ENCODE peak calls at places on chromosomes 12 and 14, in six cellular contexts. One of them, this sample, is unnamed.

GRCh38 chr12:26125451-26126339 is 858 bp upstream of the BHLHE41 start:
- DNase-seq in GM03348: peak; percentile 77
- DNase-seq in iris pigment epithelial cell: peak; percentile 82
- DNase-seq in NCI-H1417: peak; percentile 86
- DNase-seq in progenitor cell of endocrine pancreas: peak; percentile 68
- DNase-seq in tibial artery: peak; percentile 93
- DNase-seq in this sample: peak; percentile 81

GRCh38 chr14:90965765-90966164 is 94.7 kb downstream of the RPS6KA5 start:
- DNase-seq in progenitor cell of endocrine pancreas: no peak
- DNase-seq in NCI-H1417: no peak
- DNase-seq in GM03348: no peak
- DNase-seq in iris pigment epithelial cell: no peak
- DNase-seq in tibial artery: no peak
- DNase-seq in this sample: no peak

GRCh38 chr14:103562385-103563088 is at the start of the genes BAG5 and COA8:
- DNase-seq in NCI-H1417: peak; percentile 96
- DNase-seq in GM03348: peak; percentile 94
- DNase-seq in iris pigment epithelial cell: peak; percentile 84
- DNase-seq in progenitor cell of endocrine pancreas: peak; percentile 86
- DNase-seq in tibial artery: peak; percentile 91
- DNase-seq in this sample: peak; percentile 92

GRCh38 chr12:124599074-124599999 is 31.9 kb upstream of the NCOR2 start:
- DNase-seq in tibial artery: no peak
- DNase-seq in iris pigment epithelial cell: peak; percentile 85
- DNase-seq in NCI-H1417: no peak
- DNase-seq in GM03348: peak; percentile 66
- DNase-seq in progenitor cell of endocrine pancreas: no peak
- DNase-seq in this sample: no peak

GRCh38 chr14:36935976-36936678 is 236.3 kb downstream of the SLC25A21 start:
- DNase-seq in GM03348: no peak
- DNase-seq in progenitor cell of endocrine pancreas: no peak
- DNase-seq in tibial artery: no peak
- DNase-seq in iris pigment epithelial cell: peak; percentile 28
- DNase-seq in NCI-H1417: no peak
- DNase-seq in this sample: no peak

GRCh38 chr12:33690562-33690961 is 250.9 kb upstream of the SYT10 start:
- DNase-seq in NCI-H1417: no peak
- DNase-seq in iris pigment epithelial cell: no peak
- DNase-seq in tibial artery: no peak
- DNase-seq in GM03348: no peak
- DNase-seq in progenitor cell of endocrine pancreas: no peak
- DNase-seq in this sample: no peak

GRCh38 chr14:22265319-22266140 is 323.5 kb downstream of the DAD1 start:
- DNase-seq in tibial artery: peak; percentile 77
- DNase-seq in progenitor cell of endocrine pancreas: no peak
- DNase-seq in NCI-H1417: no peak
- DNase-seq in GM03348: no peak
- DNase-seq in iris pigment epithelial cell: peak; percentile 4
- DNase-seq in this sample: no peak

GRCh38 chr14:55665067-55665700 is 85.2 kb downstream of the KTN1 start:
- DNase-seq in GM03348: no peak
- DNase-seq in tibial artery: no peak
- DNase-seq in progenitor cell of endocrine pancreas: no peak
- DNase-seq in NCI-H1417: no peak
- DNase-seq in iris pigment epithelial cell: peak; percentile 56
- DNase-seq in this sample: no peak

GRCh38 chr14:95052016-95052585 is 105.2 kb downstream of the DICER1 start:
- DNase-seq in progenitor cell of endocrine pancreas: no peak
- DNase-seq in tibial artery: peak; percentile 38
- DNase-seq in GM03348: no peak
- DNase-seq in iris pigment epithelial cell: no peak
- DNase-seq in NCI-H1417: no peak
- DNase-seq in this sample: no peak

GRCh38 chr12:77980782-77981181 is 150.1 kb downstream of the NAV3 start:
- DNase-seq in progenitor cell of endocrine pancreas: no peak
- DNase-seq in iris pigment epithelial cell: peak; percentile 30
- DNase-seq in NCI-H1417: no peak
- DNase-seq in tibial artery: no peak
- DNase-seq in GM03348: peak; percentile 7
- DNase-seq in this sample: no peak

GRCh38 chr12:19107750-19108149 is 21.8 kb upstream of the PLEKHA5 start:
- DNase-seq in tibial artery: no peak
- DNase-seq in NCI-H1417: no peak
- DNase-seq in iris pigment epithelial cell: no peak
- DNase-seq in progenitor cell of endocrine pancreas: no peak
- DNase-seq in GM03348: no peak
- DNase-seq in this sample: no peak

GRCh38 chr14:38124496-38124895 is 83.2 kb upstream of the SSTR1 start:
- DNase-seq in iris pigment epithelial cell: no peak
- DNase-seq in tibial artery: no peak
- DNase-seq in GM03348: no peak
- DNase-seq in NCI-H1417: no peak
- DNase-seq in progenitor cell of endocrine pancreas: no peak
- DNase-seq in this sample: no peak

GRCh38 chr12:34306133-34306830 is 284.0 kb downstream of the ALG10 start:
- DNase-seq in iris pigment epithelial cell: no peak
- DNase-seq in GM03348: no peak
- DNase-seq in NCI-H1417: no peak
- DNase-seq in progenitor cell of endocrine pancreas: no peak
- DNase-seq in tibial artery: no peak
- DNase-seq in this sample: no peak

GRCh38 chr12:77247542-77247941 is 182.2 kb upstream of the E2F7 start:
- DNase-seq in tibial artery: no peak
- DNase-seq in NCI-H1417: no peak
- DNase-seq in iris pigment epithelial cell: no peak
- DNase-seq in GM03348: no peak
- DNase-seq in progenitor cell of endocrine pancreas: no peak
- DNase-seq in this sample: no peak

GRCh38 chr12:77572371-77572770 is 258.3 kb upstream of the NAV3 start:
- DNase-seq in NCI-H1417: no peak
- DNase-seq in progenitor cell of endocrine pancreas: no peak
- DNase-seq in tibial artery: no peak
- DNase-seq in iris pigment epithelial cell: no peak
- DNase-seq in GM03348: no peak
- DNase-seq in this sample: no peak

GRCh38 chr12:54075974-54076373 is 22.3 kb downstream of the HOXC4 start:
- DNase-seq in progenitor cell of endocrine pancreas: no peak
- DNase-seq in NCI-H1417: no peak
- DNase-seq in tibial artery: no peak
- DNase-seq in GM03348: no peak
- DNase-seq in iris pigment epithelial cell: no peak
- DNase-seq in this sample: no peak

GRCh38 chr14:96098309-96098998 is 59.3 kb downstream of the C14orf132 start:
- DNase-seq in GM03348: peak; percentile 78
- DNase-seq in NCI-H1417: peak; percentile 81
- DNase-seq in progenitor cell of endocrine pancreas: peak; percentile 22
- DNase-seq in iris pigment epithelial cell: peak; percentile 63
- DNase-seq in tibial artery: no peak
- DNase-seq in this sample: peak; percentile 90

GRCh38 chr14:105163040-105163742 is 5.4 kb downstream of the JAG2 start:
- DNase-seq in tibial artery: no peak
- DNase-seq in GM03348: no peak
- DNase-seq in iris pigment epithelial cell: no peak
- DNase-seq in NCI-H1417: no peak
- DNase-seq in progenitor cell of endocrine pancreas: no peak
- DNase-seq in this sample: no peak

GRCh38 chr12:6866920-6867406 is 368 bp upstream of the TPI1 start:
- DNase-seq in iris pigment epithelial cell: no peak
- DNase-seq in GM03348: peak; percentile 33
- DNase-seq in tibial artery: peak; percentile 85
- DNase-seq in progenitor cell of endocrine pancreas: no peak
- DNase-seq in NCI-H1417: no peak
- DNase-seq in this sample: peak; percentile 38

GRCh38 chr12:67981236-67982164 is 7.7 kb upstream of the IFNG-AS1 start:
- DNase-seq in iris pigment epithelial cell: peak; percentile 93
- DNase-seq in GM03348: peak; percentile 73
- DNase-seq in progenitor cell of endocrine pancreas: no peak
- DNase-seq in tibial artery: no peak
- DNase-seq in NCI-H1417: peak; percentile 27
- DNase-seq in this sample: no peak

GRCh38 chr12:124635316-124635715 is 67.9 kb upstream of the NCOR2 start:
- DNase-seq in NCI-H1417: no peak
- DNase-seq in iris pigment epithelial cell: no peak
- DNase-seq in tibial artery: no peak
- DNase-seq in GM03348: no peak
- DNase-seq in progenitor cell of endocrine pancreas: no peak
- DNase-seq in this sample: no peak

GRCh38 chr14:54591461-54592245 is 24.7 kb downstream of the SAMD4A start:
- DNase-seq in tibial artery: no peak
- DNase-seq in GM03348: no peak
- DNase-seq in progenitor cell of endocrine pancreas: no peak
- DNase-seq in NCI-H1417: no peak
- DNase-seq in iris pigment epithelial cell: no peak
- DNase-seq in this sample: no peak

GRCh38 chr12:28954333-28954732 is 194.7 kb upstream of the FAR2 start:
- DNase-seq in tibial artery: no peak
- DNase-seq in GM03348: no peak
- DNase-seq in iris pigment epithelial cell: peak; percentile 36
- DNase-seq in NCI-H1417: no peak
- DNase-seq in progenitor cell of endocrine pancreas: no peak
- DNase-seq in this sample: no peak

GRCh38 chr14:61428261-61428660 is 106.9 kb downstream of the PRKCH start:
- DNase-seq in NCI-H1417: no peak
- DNase-seq in tibial artery: no peak
- DNase-seq in GM03348: no peak
- DNase-seq in iris pigment epithelial cell: no peak
- DNase-seq in progenitor cell of endocrine pancreas: no peak
- DNase-seq in this sample: no peak

GRCh38 chr12:74129702-74130101 is 407.9 kb upstream of the ATXN7L3B start:
- DNase-seq in tibial artery: no peak
- DNase-seq in progenitor cell of endocrine pancreas: no peak
- DNase-seq in iris pigment epithelial cell: peak; percentile 36
- DNase-seq in NCI-H1417: no peak
- DNase-seq in GM03348: no peak
- DNase-seq in this sample: no peak

GRCh38 chr12:31867292-31867691 is 91.9 kb upstream of the RESF1 start:
- DNase-seq in iris pigment epithelial cell: no peak
- DNase-seq in NCI-H1417: no peak
- DNase-seq in GM03348: no peak
- DNase-seq in progenitor cell of endocrine pancreas: no peak
- DNase-seq in tibial artery: no peak
- DNase-seq in this sample: no peak

GRCh38 chr12:118120579-118121363 is 15.2 kb upstream of the PEBP1 start:
- DNase-seq in NCI-H1417: peak; percentile 58
- DNase-seq in iris pigment epithelial cell: peak; percentile 71
- DNase-seq in GM03348: peak; percentile 92
- DNase-seq in progenitor cell of endocrine pancreas: peak; percentile 45
- DNase-seq in tibial artery: peak; percentile 77
- DNase-seq in this sample: peak; percentile 81

GRCh38 chr14:75811862-75812505 is 150.9 kb downstream of the TTLL5 start:
- DNase-seq in tibial artery: no peak
- DNase-seq in NCI-H1417: peak; percentile 85
- DNase-seq in GM03348: no peak
- DNase-seq in iris pigment epithelial cell: peak; percentile 31
- DNase-seq in progenitor cell of endocrine pancreas: no peak
- DNase-seq in this sample: no peak

GRCh38 chr14:100466111-100466856 is 120.9 kb downstream of the BEGAIN start:
- DNase-seq in progenitor cell of endocrine pancreas: no peak
- DNase-seq in iris pigment epithelial cell: no peak
- DNase-seq in NCI-H1417: no peak
- DNase-seq in GM03348: no peak
- DNase-seq in tibial artery: no peak
- DNase-seq in this sample: no peak

GRCh38 chr14:99247772-99248171 is 24.2 kb downstream of the BCL11B start:
- DNase-seq in tibial artery: no peak
- DNase-seq in GM03348: no peak
- DNase-seq in progenitor cell of endocrine pancreas: no peak
- DNase-seq in iris pigment epithelial cell: no peak
- DNase-seq in NCI-H1417: no peak
- DNase-seq in this sample: no peak

GRCh38 chr12:124682425-124683329 is 115.3 kb upstream of the NCOR2 start:
- DNase-seq in tibial artery: no peak
- DNase-seq in progenitor cell of endocrine pancreas: no peak
- DNase-seq in iris pigment epithelial cell: no peak
- DNase-seq in GM03348: no peak
- DNase-seq in NCI-H1417: no peak
- DNase-seq in this sample: no peak

GRCh38 chr12:94807951-94808350 is 157.6 kb upstream of the TMCC3 start:
- DNase-seq in GM03348: no peak
- DNase-seq in progenitor cell of endocrine pancreas: no peak
- DNase-seq in iris pigment epithelial cell: no peak
- DNase-seq in NCI-H1417: no peak
- DNase-seq in tibial artery: no peak
- DNase-seq in this sample: no peak

GRCh38 chr12:68012712-68013111 is 23.5 kb downstream of the IFNG-AS1 start:
- DNase-seq in NCI-H1417: no peak
- DNase-seq in progenitor cell of endocrine pancreas: no peak
- DNase-seq in iris pigment epithelial cell: no peak
- DNase-seq in tibial artery: no peak
- DNase-seq in GM03348: no peak
- DNase-seq in this sample: no peak

GRCh38 chr12:107079172-107080011 is 14.0 kb downstream of the CRY1 start:
- DNase-seq in iris pigment epithelial cell: peak; percentile 61
- DNase-seq in NCI-H1417: no peak
- DNase-seq in GM03348: peak; percentile 8
- DNase-seq in tibial artery: no peak
- DNase-seq in progenitor cell of endocrine pancreas: no peak
- DNase-seq in this sample: no peak

GRCh38 chr14:51873221-51873893 is 12.9 kb downstream of the GNG2 start:
- DNase-seq in tibial artery: no peak
- DNase-seq in NCI-H1417: peak; percentile 86
- DNase-seq in GM03348: peak; percentile 73
- DNase-seq in progenitor cell of endocrine pancreas: no peak
- DNase-seq in iris pigment epithelial cell: peak; percentile 98
- DNase-seq in this sample: no peak

GRCh38 chr12:103806807-103807206 is 34.2 kb downstream of the NT5DC3 start:
- DNase-seq in progenitor cell of endocrine pancreas: no peak
- DNase-seq in GM03348: no peak
- DNase-seq in iris pigment epithelial cell: peak; percentile 63
- DNase-seq in tibial artery: no peak
- DNase-seq in NCI-H1417: no peak
- DNase-seq in this sample: no peak

GRCh38 chr12:10368206-10369171 is 21.4 kb downstream of the KLRK1 start:
- DNase-seq in iris pigment epithelial cell: no peak
- DNase-seq in progenitor cell of endocrine pancreas: no peak
- DNase-seq in tibial artery: no peak
- DNase-seq in NCI-H1417: no peak
- DNase-seq in GM03348: no peak
- DNase-seq in this sample: no peak

GRCh38 chr14:36655963-36656768 is 5.5 kb upstream of the PAX9 start:
- DNase-seq in tibial artery: no peak
- DNase-seq in NCI-H1417: no peak
- DNase-seq in GM03348: no peak
- DNase-seq in iris pigment epithelial cell: no peak
- DNase-seq in progenitor cell of endocrine pancreas: peak; percentile 67
- DNase-seq in this sample: no peak

GRCh38 chr14:61616524-61617185 is 78.7 kb upstream of the HIF1A start:
- DNase-seq in progenitor cell of endocrine pancreas: no peak
- DNase-seq in NCI-H1417: no peak
- DNase-seq in iris pigment epithelial cell: peak; percentile 88
- DNase-seq in tibial artery: no peak
- DNase-seq in GM03348: peak; percentile 64
- DNase-seq in this sample: no peak

GRCh38 chr12:90816353-90817089 is 138.5 kb downstream of the CCER1 start:
- DNase-seq in tibial artery: no peak
- DNase-seq in GM03348: peak; percentile 16
- DNase-seq in NCI-H1417: no peak
- DNase-seq in iris pigment epithelial cell: peak; percentile 6
- DNase-seq in progenitor cell of endocrine pancreas: no peak
- DNase-seq in this sample: no peak